ENCODE peak calls at places on chromosomes 7 and 10, in six cellular contexts. E is fibroblast of pulmonary artery, J is breast epithelium, I is lower leg skin, Y is foreskin keratinocyte, M is cardiac muscle cell. O is an unnamed sample.

GRCh38 chr7:77308792-77309191 is 107.4 kb downstream of the GSAP start:
- DNase-seq in E (no peak), J (no peak), I (no peak), Y (peak), M (no peak), O (no peak)

GRCh38 chr7:105399043-105399725 is 10.5 kb upstream of the SRPK2 start:
- DNase-seq in E (peak), J (no peak), I (no peak), Y (no peak), M (peak), O (no peak)

GRCh38 chr10:34918060-34918840 is 103.2 kb upstream of the PARD3 start:
- DNase-seq in E (no peak), J (no peak), I (peak), Y (no peak), M (no peak), O (no peak)

GRCh38 chr10:69846252-69847000 is 44.7 kb downstream of the COL13A1 start:
- DNase-seq in E (no peak), J (no peak), I (no peak), Y (no peak), M (no peak), O (no peak)

GRCh38 chr7:155835446-155836215 is 23.4 kb upstream of the SHH start:
- DNase-seq in E (no peak), J (peak), I (peak), Y (no peak), M (no peak), O (no peak)

GRCh38 chr7:5541087-5541992 is 117.7 kb upstream of the TNRC18 start:
- DNase-seq in E (no peak), J (no peak), I (no peak), Y (no peak), M (no peak), O (no peak)

GRCh38 chr7:85191383-85191782 is 4.5 kb upstream of the SEMA3D start:
- DNase-seq in E (peak), J (no peak), I (no peak), Y (no peak), M (peak), O (no peak)

GRCh38 chr7:78326189-78326588 is 527.6 kb downstream of the PHTF2 start:
- DNase-seq in E (peak), J (no peak), I (no peak), Y (peak), M (peak), O (no peak)

GRCh38 chr7:47428052-47428779 is 153.7 kb downstream of the TNS3 start:
- DNase-seq in E (no peak), J (no peak), I (no peak), Y (no peak), M (no peak), O (no peak)

GRCh38 chr10:90227259-90227658 is 525.9 kb downstream of the KIF20B start:
- DNase-seq in E (peak), J (no peak), I (no peak), Y (peak), M (peak), O (no peak)

GRCh38 chr10:28449382-28449781 is 83.5 kb upstream of the WAC start:
- DNase-seq in E (no peak), J (no peak), I (no peak), Y (no peak), M (no peak), O (no peak)

GRCh38 chr7:23106491-23106800 is 861 bp downstream of the KLHL7 start:
- DNase-seq in E (no peak), J (no peak), I (no peak), Y (no peak), M (no peak), O (peak)

GRCh38 chr10:102773320-102773719 is 29.6 kb downstream of the WBP1L start:
- DNase-seq in E (no peak), J (no peak), I (no peak), Y (no peak), M (no peak), O (no peak)

GRCh38 chr7:22853138-22853537 is 30.5 kb upstream of the TOMM7 start:
- DNase-seq in E (no peak), J (no peak), I (no peak), Y (no peak), M (no peak), O (no peak)

GRCh38 chr10:110016037-110016436 is 8.3 kb downstream of the ADD3 start:
- DNase-seq in E (peak), J (no peak), I (no peak), Y (no peak), M (no peak), O (no peak)

DNA sequence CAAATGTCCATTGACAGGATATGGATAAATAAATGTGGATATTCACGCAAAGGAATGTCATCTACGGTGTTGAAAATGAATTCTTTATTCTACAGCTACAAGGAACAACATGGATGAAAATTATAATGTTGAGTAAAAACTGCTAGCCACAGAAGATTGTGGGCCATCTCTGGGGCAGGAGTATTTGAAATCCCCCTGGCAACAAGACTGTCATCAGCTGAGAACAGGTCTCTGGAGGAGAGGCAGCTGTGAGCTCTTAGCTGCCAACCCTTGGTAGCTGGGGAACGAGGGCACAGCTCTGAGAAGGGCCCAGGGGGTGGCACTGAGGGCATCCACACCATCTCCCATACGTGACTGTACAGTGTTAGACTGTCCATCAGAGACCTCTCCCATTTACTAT is 340.1 kb upstream of the MGMT start:
- DNase-seq in E (no peak), J (no peak), I (no peak), Y (no peak), M (no peak), O (no peak)
- TF ChIP-seq CTCF in E (no peak), J (no peak), I (no peak), Y (no peak), M (no peak), O (no peak)

GRCh38 chr7:28298870-28299484 is 113.3 kb upstream of the CREB5 start:
- DNase-seq in E (peak), J (no peak), I (no peak), Y (no peak), M (peak), O (no peak)
- TF ChIP-seq CTCF in E (peak), J (peak), I (no peak), Y (peak), M (peak), O (no peak)

GRCh38 chr10:88118769-88119559 is 255.5 kb downstream of the PTEN start:
- DNase-seq in E (no peak), J (no peak), I (no peak), Y (no peak), M (no peak), O (no peak)

GRCh38 chr10:88117227-88117626 is 253.8 kb downstream of the PTEN start:
- DNase-seq in E (no peak), J (no peak), I (no peak), Y (no peak), M (no peak), O (no peak)

GRCh38 chr10:88116491-88116890 is 253.1 kb downstream of the PTEN start:
- DNase-seq in E (no peak), J (no peak), I (no peak), Y (peak), M (no peak), O (no peak)

GRCh38 chr10:88120075-88120474 is 256.6 kb downstream of the PTEN start:
- DNase-seq in E (no peak), J (no peak), I (no peak), Y (no peak), M (no peak), O (no peak)

GRCh38 chr10:88117869-88118632 is 254.6 kb downstream of the PTEN start:
- DNase-seq in E (no peak), J (no peak), I (no peak), Y (no peak), M (no peak), O (no peak)
- TF ChIP-seq CTCF in E (peak), J (no peak), I (no peak), Y (peak), M (peak), O (no peak)

GRCh38 chr10:7301039-7301768 is 109.6 kb downstream of the SFMBT2 start:
- DNase-seq in E (peak), J (no peak), I (no peak), Y (no peak), M (peak), O (no peak)
- TF ChIP-seq CTCF in E (peak), J (no peak), I (no peak), Y (peak), M (peak), O (no peak)

DNA sequence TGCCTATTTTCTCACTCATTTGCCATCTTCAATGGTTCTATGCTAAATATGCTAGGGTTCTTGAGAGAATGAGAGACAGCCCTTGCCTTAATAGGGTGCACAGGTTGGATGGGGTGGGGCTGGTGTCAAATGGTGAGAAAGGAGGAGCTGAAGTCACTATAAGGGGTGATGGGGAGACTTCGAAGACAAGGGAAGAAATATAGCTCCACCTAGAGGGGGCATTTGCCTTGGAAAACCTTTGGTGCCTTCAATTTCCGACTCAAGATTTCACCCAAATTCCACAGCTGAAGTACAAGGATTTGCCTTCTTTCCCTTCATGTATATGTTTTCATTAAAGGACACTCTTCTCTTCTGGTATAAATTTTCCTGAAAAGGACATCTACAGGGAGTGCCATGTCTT is 5.6 kb downstream of the PTN start:
- DNase-seq in E (no peak), J (no peak), I (no peak), Y (no peak), M (no peak), O (no peak)
- TF ChIP-seq CTCF in E (peak), J (no peak), I (no peak), Y (no peak), M (no peak), O (no peak)

GRCh38 chr7:135704074-135704473 is 23.9 kb downstream of the SLC13A4 start:
- DNase-seq in E (no peak), J (no peak), I (no peak), Y (no peak), M (no peak), O (no peak)
- TF ChIP-seq CTCF in E (peak), J (no peak), I (no peak), Y (peak), M (peak), O (no peak)

GRCh38 chr7:100573691-100574361 is at the start of gene SAP25:
- DNase-seq in E (no peak), J (no peak), I (no peak), Y (no peak), M (no peak), O (no peak)
- TF ChIP-seq CTCF in E (no peak), J (no peak), I (no peak), Y (peak), M (peak), O (no peak)

GRCh38 chr7:55086413-55087201 is 67.8 kb downstream of the EGFR start:
- DNase-seq in E (peak), J (no peak), I (peak), Y (no peak), M (peak), O (no peak)
- TF ChIP-seq CTCF in E (peak), J (no peak), I (no peak), Y (no peak), M (no peak), O (no peak)